ENCODE peak calls at places on chromosomes 12 and 14, in ten cellular contexts. T, W, O, L, P, K, F, J, Z and C are unnamed samples. For H3K9me3 and H3K4me1, the result is how much of the 10 kb centered on the place peaks cover.

GRCh38 chr14:73789996-73790581 is 61.5 kb upstream of the PTGR2 start:
- DNase-seq in T (peak), W (peak), O (no peak), L (peak), P (no peak), K (peak), F (no peak), J (peak), Z (no peak), C (no peak)

GRCh38 chr12:76057316-76057715 is 25.7 kb upstream of the PHLDA1 start:
- DNase-seq in T (no peak), W (peak), O (no peak), L (no peak), P (no peak), K (no peak), F (no peak), J (no peak), Z (no peak), C (no peak)

GRCh38 chr12:110858848-110859247 is 12.1 kb downstream of the CCDC63 start:
- DNase-seq in T (no peak), W (no peak), O (no peak), L (no peak), P (no peak), K (no peak), F (no peak), J (no peak), Z (no peak), C (no peak)

GRCh38 chr14:21852061-21852664 is 178.5 kb upstream of the OR4E1 start:
- DNase-seq in T (no peak), W (no peak), O (peak), L (no peak), P (peak), K (no peak), F (peak), J (peak), Z (peak), C (peak)

GRCh38 chr14:95238674-95239313 is 80.9 kb downstream of the CLMN start:
- DNase-seq in T (no peak), W (no peak), O (no peak), L (no peak), P (no peak), K (no peak), F (no peak), J (no peak), Z (no peak), C (no peak)

GRCh38 chr14:31080060-31080459 is 53.9 kb upstream of the STRN3 start:
- DNase-seq in T (no peak), W (no peak), O (no peak), L (no peak), P (no peak), K (no peak), F (no peak), J (peak), Z (no peak), C (no peak)

GRCh38 chr12:98126637-98127335 is 388.6 kb upstream of the TMPO start:
- DNase-seq in T (no peak), W (no peak), O (no peak), L (no peak), P (no peak), K (no peak), F (no peak), J (no peak), Z (no peak), C (no peak)

GRCh38 chr14:66284346-66284745 is 201.8 kb upstream of the CCDC196 start:
- DNase-seq in T (no peak), W (no peak), O (no peak), L (no peak), P (no peak), K (no peak), F (no peak), J (peak), Z (no peak), C (no peak)

GRCh38 chr12:3065300-3065699 is 11.9 kb upstream of the TSPAN9 start:
- DNase-seq in T (no peak), W (no peak), O (no peak), L (no peak), P (no peak), K (no peak), F (no peak), J (no peak), Z (no peak), C (no peak)

GRCh38 chr14:105199093-105199492 is 18.0 kb upstream of the NUDT14 start:
- DNase-seq in T (peak), W (no peak), O (no peak), L (no peak), P (no peak), K (peak), F (no peak), J (peak), Z (no peak), C (no peak)

GRCh38 chr14:90661881-90662280 is 154.3 kb downstream of the TTC7B start:
- DNase-seq in T (no peak), W (no peak), O (no peak), L (no peak), P (no peak), K (no peak), F (no peak), J (no peak), Z (no peak), C (no peak)

GRCh38 chr12:88558341-88558867 is 21.9 kb downstream of the KITLG start:
- DNase-seq in T (no peak), W (no peak), O (no peak), L (no peak), P (no peak), K (no peak), F (no peak), J (no peak), Z (no peak), C (no peak)

GRCh38 chr14:72451081-72451972 is 442.6 kb downstream of the DPF3 start:
- DNase-seq in T (no peak), W (no peak), O (peak), L (no peak), P (no peak), K (no peak), F (no peak), J (no peak), Z (no peak), C (no peak)

GRCh38 chr12:72632286-72632685 is 360.1 kb downstream of the TRHDE start:
- DNase-seq in T (no peak), W (no peak), O (no peak), L (no peak), P (no peak), K (no peak), F (no peak), J (peak), Z (no peak), C (no peak)

GRCh38 chr12:6603095-6603567 is 4.0 kb downstream of the CHD4 start:
- DNase-seq in T (peak), W (no peak), O (peak), L (peak), P (peak), K (peak), F (no peak), J (peak), Z (no peak), C (no peak)

GRCh38 chr12:104737682-104738370 is 220.3 kb downstream of the SLC41A2 start:
- DNase-seq in T (no peak), W (no peak), O (no peak), L (no peak), P (no peak), K (no peak), F (no peak), J (no peak), Z (no peak), C (no peak)

GRCh38 chr14:30445394-30445793 is 113.6 kb upstream of the G2E3 start:
- DNase-seq in T (no peak), W (no peak), O (no peak), L (no peak), P (no peak), K (no peak), F (no peak), J (no peak), Z (no peak), C (no peak)

GRCh38 chr12:89707992-89708792 is 446 bp downstream of the ATP2B1 start:
- DNase-seq in T (peak), W (peak), O (peak), L (peak), P (peak), K (peak), F (peak), J (peak), Z (no peak), C (no peak)

GRCh38 chr14:59634617-59635016 is 58.0 kb upstream of the CCDC175 start:
- DNase-seq in T (no peak), W (no peak), O (no peak), L (no peak), P (no peak), K (no peak), F (no peak), J (no peak), Z (no peak), C (no peak)

GRCh38 chr12:124819525-124819924 is 44.1 kb downstream of the SCARB1 start:
- DNase-seq in T (no peak), W (no peak), O (no peak), L (no peak), P (no peak), K (no peak), F (no peak), J (no peak), Z (no peak), C (no peak)

GRCh38 chr12:1013618-1014489 is 22.8 kb downstream of the ERC1 start:
- DNase-seq in T (no peak), W (no peak), O (no peak), L (no peak), P (no peak), K (no peak), F (no peak), J (peak), Z (peak), C (no peak)

GRCh38 chr14:71680733-71681387 is 251.4 kb upstream of the RGS6 start:
- DNase-seq in T (no peak), W (no peak), O (no peak), L (no peak), P (peak), K (no peak), F (no peak), J (no peak), Z (no peak), C (peak)

GRCh38 chr12:26251600-26251999 is 56.2 kb downstream of the SSPN start:
- DNase-seq in T (peak), W (peak), O (no peak), L (peak), P (no peak), K (peak), F (no peak), J (no peak), Z (no peak), C (no peak)

GRCh38 chr12:78209851-78210493 is 379.3 kb downstream of the NAV3 start:
- DNase-seq in T (peak), W (no peak), O (no peak), L (no peak), P (no peak), K (peak), F (no peak), J (peak), Z (no peak), C (no peak)

GRCh38 chr14:106874365-106874764 is 1348.0 kb downstream of the TMEM121 start:
- DNase-seq in T (no peak), W (no peak), O (no peak), L (no peak), P (no peak), K (no peak), F (no peak), J (no peak), Z (no peak), C (no peak)
- H3K9me3 ChIP-seq in T (under half), W (under half), O (under half), L (under half), P (half or more), K (under half), F (under half), J (under half), Z (under half), C (under half)

GRCh38 chr12:118344829-118345228 is 27.9 kb downstream of the TAOK3 start:
- DNase-seq in T (no peak), W (no peak), O (no peak), L (no peak), P (no peak), K (no peak), F (no peak), J (no peak), Z (no peak), C (no peak)
- H3K4me1 ChIP-seq in T (under half), W (under half), O (under half), L (under half), P (under half), K (under half), F (half or more), J (under half), Z (under half), C (under half)

DNA sequence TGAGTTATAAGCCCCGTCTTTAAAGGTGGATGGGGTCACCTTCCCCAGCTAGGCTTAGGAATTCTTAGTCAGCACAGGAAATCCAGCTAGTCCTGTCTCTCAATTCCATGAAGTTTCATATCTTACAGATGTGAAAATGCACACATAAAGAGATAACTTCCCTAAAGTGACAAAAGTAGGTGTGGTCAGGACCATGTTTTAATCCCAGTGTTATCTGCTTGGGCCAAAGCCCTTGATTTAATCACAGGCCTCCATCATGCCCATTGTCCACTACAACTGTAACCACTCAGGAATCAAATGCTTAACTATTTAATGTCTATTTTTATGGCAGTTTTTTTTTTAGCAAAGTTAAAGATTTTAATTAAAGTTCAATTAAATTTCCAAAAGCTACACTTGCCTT is 194.4 kb upstream of the BTG1 start:
- DNase-seq in T (no peak), W (no peak), O (no peak), L (no peak), P (no peak), K (no peak), F (no peak), J (no peak), Z (no peak), C (no peak)
- H3K9me3 ChIP-seq in T (under half), W (under half), O (under half), L (under half), P (under half), K (under half), F (under half), J (under half), Z (under half), C (under half)

DNA sequence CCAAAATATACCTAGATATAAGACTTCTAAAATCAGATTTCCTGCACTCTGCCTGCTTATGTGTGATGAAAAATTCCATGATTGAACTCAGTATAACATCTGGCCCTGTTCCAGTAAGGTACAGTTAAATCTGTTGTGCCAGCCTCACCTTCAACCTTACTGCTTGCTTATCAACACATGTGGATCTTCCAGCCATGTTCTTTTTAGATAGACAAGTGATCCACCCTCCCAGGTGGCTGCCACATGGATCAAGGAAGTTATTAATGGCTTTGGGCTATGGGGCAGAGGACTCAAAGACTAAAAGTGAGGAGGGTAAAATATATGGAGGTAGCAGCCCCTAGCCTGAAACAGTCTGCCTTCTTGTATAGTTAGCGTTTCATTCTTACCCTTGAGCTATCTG is 25.3 kb upstream of the MAGOHB start:
- DNase-seq in T (no peak), W (no peak), O (no peak), L (no peak), P (no peak), K (no peak), F (no peak), J (no peak), Z (no peak), C (no peak)
- H3K4me1 ChIP-seq in T (under half), W (under half), O (under half), L (under half), P (under half), K (under half), F (under half), J (under half), Z (under half), C (under half)

DNA sequence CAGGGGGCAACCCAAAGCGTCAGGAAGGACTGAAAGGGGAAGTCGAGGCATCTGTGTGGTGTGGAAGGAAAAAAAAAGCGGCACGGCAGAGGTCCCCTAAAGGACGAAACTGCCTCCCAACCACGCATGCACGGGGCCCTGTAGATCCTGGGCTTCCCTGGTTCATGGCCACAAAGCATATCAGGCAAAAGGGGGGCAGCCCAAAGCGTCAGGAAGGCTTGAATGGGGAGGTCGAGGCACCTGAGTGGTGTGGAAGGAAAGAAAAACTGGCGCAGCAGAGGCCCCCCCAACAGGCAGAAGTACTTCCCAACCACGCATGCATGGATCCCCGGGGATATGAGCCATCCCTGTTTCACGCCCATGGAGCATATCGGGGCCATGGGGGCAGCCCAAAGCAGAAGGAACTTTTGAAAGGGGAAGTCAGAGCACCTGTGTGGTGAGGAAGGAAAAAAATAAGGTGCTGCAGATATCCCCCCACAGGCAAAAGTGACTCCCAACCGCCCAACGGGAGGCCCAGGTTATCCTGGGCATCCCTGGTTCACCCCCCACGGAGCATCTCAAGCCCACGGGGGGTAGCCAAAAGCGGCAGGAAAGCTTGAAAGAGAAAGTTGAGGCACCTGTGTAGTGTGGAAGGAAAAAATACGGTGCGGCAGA is 581.2 kb downstream of the ALG10 start:
- DNase-seq in T (no peak), W (no peak), O (no peak), L (no peak), P (no peak), K (no peak), F (no peak), J (no peak), Z (no peak), C (no peak)
- H3K9me3 ChIP-seq in T (half or more), W (under half), O (half or more), L (under half), P (half or more), K (half or more), F (half or more), J (half or more), Z (under half), C (under half)

GRCh38 chr12:122866950-122867607 is 28.8 kb downstream of the VPS37B start:
- DNase-seq in T (no peak), W (peak), O (no peak), L (no peak), P (no peak), K (no peak), F (peak), J (no peak), Z (no peak), C (no peak)
- H3K4me1 ChIP-seq in T (half or more), W (under half), O (under half), L (under half), P (under half), K (half or more), F (half or more), J (under half), Z (under half), C (under half)

GRCh38 chr12:100672075-100672592 is 98.7 kb downstream of the GAS2L3 start:
- DNase-seq in T (no peak), W (no peak), O (no peak), L (no peak), P (peak), K (no peak), F (no peak), J (no peak), Z (no peak), C (peak)
- H3K9me3 ChIP-seq in T (under half), W (under half), O (under half), L (under half), P (under half), K (under half), F (under half), J (under half), Z (under half), C (under half)

GRCh38 chr12:94789510-94790225 is 139.3 kb upstream of the TMCC3 start:
- DNase-seq in T (no peak), W (no peak), O (no peak), L (no peak), P (no peak), K (no peak), F (no peak), J (no peak), Z (no peak), C (no peak)

GRCh38 chr12:94793191-94793595 is 142.8 kb upstream of the TMCC3 start:
- DNase-seq in T (no peak), W (peak), O (peak), L (no peak), P (peak), K (no peak), F (no peak), J (peak), Z (no peak), C (no peak)

GRCh38 chr12:94792690-94793089 is 142.3 kb upstream of the TMCC3 start:
- DNase-seq in T (no peak), W (peak), O (no peak), L (no peak), P (no peak), K (peak), F (no peak), J (peak), Z (no peak), C (no peak)

GRCh38 chr12:94791933-94792332 is 141.6 kb upstream of the TMCC3 start:
- DNase-seq in T (no peak), W (no peak), O (no peak), L (no peak), P (no peak), K (no peak), F (no peak), J (no peak), Z (no peak), C (no peak)

GRCh38 chr12:94790822-94791221 is 140.5 kb upstream of the TMCC3 start:
- DNase-seq in T (no peak), W (no peak), O (no peak), L (no peak), P (no peak), K (no peak), F (no peak), J (no peak), Z (no peak), C (no peak)
- H3K4me1 ChIP-seq in T (under half), W (under half), O (under half), L (under half), P (under half), K (under half), F (under half), J (under half), Z (under half), C (under half)

GRCh38 chr12:132998742-132999141 is 12.6 kb downstream of the ZNF26 start:
- DNase-seq in T (no peak), W (no peak), O (no peak), L (no peak), P (no peak), K (no peak), F (no peak), J (no peak), Z (no peak), C (no peak)
- H3K9me3 ChIP-seq in T (half or more), W (half or more), O (half or more), L (half or more), P (half or more), K (half or more), F (half or more), J (half or more), Z (under half), C (under half)